ENCODE peak calls at places on chromosomes 7 and 10, in six cellular contexts. One of them, this sample, is unnamed.

GRCh38 chr7:1349351-1349761 is 109.9 kb downstream of the MICALL2 start:
- DNase-seq in RPMI7951: no peak
- DNase-seq in GM04504: no peak
- DNase-seq in EL: no peak
- DNase-seq in left colon: no peak
- DNase-seq in activated gamma-delta T cell treated with anti-CD3 and anti-CD28 coated beads, Interleukin-2, amount 50 U/mL, for 16 hours: no peak
- DNase-seq in this sample: no peak

GRCh38 chr7:80711521-80711920 is 73.1 kb downstream of the CD36 start:
- DNase-seq in RPMI7951: peak
- DNase-seq in GM04504: no peak
- DNase-seq in left colon: no peak
- DNase-seq in EL: peak
- DNase-seq in activated gamma-delta T cell treated with anti-CD3 and anti-CD28 coated beads, Interleukin-2, amount 50 U/mL, for 16 hours: no peak
- DNase-seq in this sample: no peak

GRCh38 chr10:97574374-97575100 is 2.0 kb downstream of the ANKRD2 start:
- DNase-seq in activated gamma-delta T cell treated with anti-CD3 and anti-CD28 coated beads, Interleukin-2, amount 50 U/mL, for 16 hours: no peak
- DNase-seq in GM04504: peak
- DNase-seq in RPMI7951: peak
- DNase-seq in EL: peak
- DNase-seq in left colon: peak
- DNase-seq in this sample: peak

GRCh38 chr10:117653170-117653515 is 110.6 kb downstream of the EMX2 start:
- DNase-seq in GM04504: peak
- DNase-seq in left colon: no peak
- DNase-seq in EL: peak
- DNase-seq in RPMI7951: peak
- DNase-seq in activated gamma-delta T cell treated with anti-CD3 and anti-CD28 coated beads, Interleukin-2, amount 50 U/mL, for 16 hours: no peak
- DNase-seq in this sample: peak

GRCh38 chr10:47160229-47160908 is 139.6 kb upstream of the GDF10 start:
- DNase-seq in EL: no peak
- DNase-seq in GM04504: no peak
- DNase-seq in RPMI7951: no peak
- DNase-seq in left colon: no peak
- DNase-seq in activated gamma-delta T cell treated with anti-CD3 and anti-CD28 coated beads, Interleukin-2, amount 50 U/mL, for 16 hours: no peak
- DNase-seq in this sample: no peak

GRCh38 chr10:63068246-63068645 is 64.9 kb upstream of the NRBF2 start:
- DNase-seq in activated gamma-delta T cell treated with anti-CD3 and anti-CD28 coated beads, Interleukin-2, amount 50 U/mL, for 16 hours: no peak
- DNase-seq in EL: no peak
- DNase-seq in GM04504: no peak
- DNase-seq in left colon: no peak
- DNase-seq in RPMI7951: peak
- DNase-seq in this sample: no peak

GRCh38 chr7:151083071-151083823 is at the start of gene TMUB1:
- DNase-seq in left colon: peak
- DNase-seq in EL: peak
- DNase-seq in activated gamma-delta T cell treated with anti-CD3 and anti-CD28 coated beads, Interleukin-2, amount 50 U/mL, for 16 hours: peak
- DNase-seq in GM04504: no peak
- DNase-seq in RPMI7951: peak
- DNase-seq in this sample: peak

GRCh38 chr7:151299530-151299929 is 42.1 kb upstream of the NUB1 start:
- DNase-seq in RPMI7951: no peak
- DNase-seq in EL: no peak
- DNase-seq in activated gamma-delta T cell treated with anti-CD3 and anti-CD28 coated beads, Interleukin-2, amount 50 U/mL, for 16 hours: no peak
- DNase-seq in left colon: no peak
- DNase-seq in GM04504: no peak
- DNase-seq in this sample: no peak

GRCh38 chr10:71821909-71822763 is 28.9 kb downstream of the PSAP start:
- DNase-seq in GM04504: no peak
- DNase-seq in RPMI7951: peak
- DNase-seq in EL: peak
- DNase-seq in activated gamma-delta T cell treated with anti-CD3 and anti-CD28 coated beads, Interleukin-2, amount 50 U/mL, for 16 hours: no peak
- DNase-seq in left colon: no peak
- DNase-seq in this sample: peak

GRCh38 chr10:27449571-27449970 is 54.5 kb upstream of the RAB18 start:
- DNase-seq in EL: no peak
- DNase-seq in left colon: no peak
- DNase-seq in RPMI7951: no peak
- DNase-seq in GM04504: no peak
- DNase-seq in activated gamma-delta T cell treated with anti-CD3 and anti-CD28 coated beads, Interleukin-2, amount 50 U/mL, for 16 hours: no peak
- DNase-seq in this sample: no peak

GRCh38 chr7:65731562-65732035 is 141.3 kb upstream of the VKORC1L1 start:
- DNase-seq in GM04504: no peak
- DNase-seq in EL: no peak
- DNase-seq in RPMI7951: no peak
- DNase-seq in left colon: no peak
- DNase-seq in activated gamma-delta T cell treated with anti-CD3 and anti-CD28 coated beads, Interleukin-2, amount 50 U/mL, for 16 hours: no peak
- DNase-seq in this sample: peak

GRCh38 chr7:93055543-93056107 is 62.2 kb downstream of the SAMD9 start:
- DNase-seq in left colon: no peak
- DNase-seq in GM04504: peak
- DNase-seq in EL: peak
- DNase-seq in activated gamma-delta T cell treated with anti-CD3 and anti-CD28 coated beads, Interleukin-2, amount 50 U/mL, for 16 hours: no peak
- DNase-seq in RPMI7951: peak
- DNase-seq in this sample: peak

GRCh38 chr10:100522107-100522811 is 2.6 kb upstream of the SEC31B start:
- DNase-seq in left colon: no peak
- DNase-seq in activated gamma-delta T cell treated with anti-CD3 and anti-CD28 coated beads, Interleukin-2, amount 50 U/mL, for 16 hours: no peak
- DNase-seq in RPMI7951: no peak
- DNase-seq in GM04504: no peak
- DNase-seq in EL: no peak
- DNase-seq in this sample: no peak

GRCh38 chr7:70303309-70303708 is 705.0 kb downstream of the AUTS2 start:
- DNase-seq in EL: no peak
- DNase-seq in GM04504: no peak
- DNase-seq in left colon: no peak
- DNase-seq in activated gamma-delta T cell treated with anti-CD3 and anti-CD28 coated beads, Interleukin-2, amount 50 U/mL, for 16 hours: no peak
- DNase-seq in RPMI7951: no peak
- DNase-seq in this sample: no peak

GRCh38 chr10:72044417-72045041 is 43.8 kb downstream of the SPOCK2 start:
- DNase-seq in activated gamma-delta T cell treated with anti-CD3 and anti-CD28 coated beads, Interleukin-2, amount 50 U/mL, for 16 hours: no peak
- DNase-seq in EL: no peak
- DNase-seq in GM04504: no peak
- DNase-seq in left colon: no peak
- DNase-seq in RPMI7951: no peak
- DNase-seq in this sample: peak

GRCh38 chr7:29607889-29608288 is 44.3 kb downstream of the PRR15 start:
- DNase-seq in RPMI7951: peak
- DNase-seq in EL: peak
- DNase-seq in GM04504: no peak
- DNase-seq in activated gamma-delta T cell treated with anti-CD3 and anti-CD28 coated beads, Interleukin-2, amount 50 U/mL, for 16 hours: no peak
- DNase-seq in left colon: no peak
- DNase-seq in this sample: peak

GRCh38 chr7:117251687-117252086 is 71.2 kb downstream of the WNT2 start:
- DNase-seq in RPMI7951: peak
- DNase-seq in activated gamma-delta T cell treated with anti-CD3 and anti-CD28 coated beads, Interleukin-2, amount 50 U/mL, for 16 hours: no peak
- DNase-seq in left colon: no peak
- DNase-seq in GM04504: peak
- DNase-seq in EL: peak
- DNase-seq in this sample: peak

GRCh38 chr10:68167271-68167670 is 58.0 kb downstream of the MYPN start:
- DNase-seq in RPMI7951: no peak
- DNase-seq in activated gamma-delta T cell treated with anti-CD3 and anti-CD28 coated beads, Interleukin-2, amount 50 U/mL, for 16 hours: no peak
- DNase-seq in left colon: no peak
- DNase-seq in EL: no peak
- DNase-seq in GM04504: no peak
- DNase-seq in this sample: no peak

GRCh38 chr7:104453190-104453589 is 124.8 kb downstream of the LHFPL3 start:
- DNase-seq in activated gamma-delta T cell treated with anti-CD3 and anti-CD28 coated beads, Interleukin-2, amount 50 U/mL, for 16 hours: no peak
- DNase-seq in EL: no peak
- DNase-seq in left colon: no peak
- DNase-seq in RPMI7951: no peak
- DNase-seq in GM04504: no peak
- DNase-seq in this sample: no peak

GRCh38 chr7:123783820-123784219 is 35.0 kb upstream of the WASL start:
- DNase-seq in RPMI7951: no peak
- DNase-seq in activated gamma-delta T cell treated with anti-CD3 and anti-CD28 coated beads, Interleukin-2, amount 50 U/mL, for 16 hours: no peak
- DNase-seq in GM04504: no peak
- DNase-seq in EL: no peak
- DNase-seq in left colon: no peak
- DNase-seq in this sample: no peak

GRCh38 chr7:73822319-73823173 is 8.2 kb upstream of the CLDN4 start:
- DNase-seq in RPMI7951: peak
- DNase-seq in EL: peak
- DNase-seq in left colon: peak
- DNase-seq in activated gamma-delta T cell treated with anti-CD3 and anti-CD28 coated beads, Interleukin-2, amount 50 U/mL, for 16 hours: no peak
- DNase-seq in GM04504: peak
- DNase-seq in this sample: peak

GRCh38 chr7:94632338-94633024 is 23.5 kb downstream of the SGCE start:
- DNase-seq in RPMI7951: peak
- DNase-seq in GM04504: no peak
- DNase-seq in left colon: no peak
- DNase-seq in activated gamma-delta T cell treated with anti-CD3 and anti-CD28 coated beads, Interleukin-2, amount 50 U/mL, for 16 hours: no peak
- DNase-seq in EL: peak
- DNase-seq in this sample: peak

GRCh38 chr7:100803398-100804161 is 23.7 kb downstream of the EPHB4 start:
- DNase-seq in EL: peak
- DNase-seq in left colon: peak
- DNase-seq in activated gamma-delta T cell treated with anti-CD3 and anti-CD28 coated beads, Interleukin-2, amount 50 U/mL, for 16 hours: no peak
- DNase-seq in RPMI7951: peak
- DNase-seq in GM04504: peak
- DNase-seq in this sample: peak

GRCh38 chr10:87817291-87817872 is 644 bp downstream of the ATAD1 start:
- DNase-seq in EL: peak
- DNase-seq in left colon: no peak
- DNase-seq in RPMI7951: no peak
- DNase-seq in GM04504: no peak
- DNase-seq in activated gamma-delta T cell treated with anti-CD3 and anti-CD28 coated beads, Interleukin-2, amount 50 U/mL, for 16 hours: peak
- DNase-seq in this sample: peak

GRCh38 chr10:118901409-118901808 is 128.1 kb upstream of the NANOS1 start:
- DNase-seq in activated gamma-delta T cell treated with anti-CD3 and anti-CD28 coated beads, Interleukin-2, amount 50 U/mL, for 16 hours: no peak
- DNase-seq in RPMI7951: no peak
- DNase-seq in GM04504: no peak
- DNase-seq in left colon: no peak
- DNase-seq in EL: no peak
- DNase-seq in this sample: no peak

GRCh38 chr7:1611708-1612241 is 41.9 kb upstream of the PSMG3 start:
- DNase-seq in left colon: no peak
- DNase-seq in activated gamma-delta T cell treated with anti-CD3 and anti-CD28 coated beads, Interleukin-2, amount 50 U/mL, for 16 hours: no peak
- DNase-seq in EL: peak
- DNase-seq in GM04504: peak
- DNase-seq in RPMI7951: peak
- DNase-seq in this sample: peak

GRCh38 chr10:26939290-26939956 is 78.7 kb upstream of the ABI1 start:
- DNase-seq in EL: no peak
- DNase-seq in GM04504: no peak
- DNase-seq in activated gamma-delta T cell treated with anti-CD3 and anti-CD28 coated beads, Interleukin-2, amount 50 U/mL, for 16 hours: no peak
- DNase-seq in left colon: no peak
- DNase-seq in RPMI7951: no peak
- DNase-seq in this sample: no peak

GRCh38 chr7:158325530-158326381 is 261.9 kb downstream of the PTPRN2 start:
- DNase-seq in EL: no peak
- DNase-seq in activated gamma-delta T cell treated with anti-CD3 and anti-CD28 coated beads, Interleukin-2, amount 50 U/mL, for 16 hours: no peak
- DNase-seq in RPMI7951: no peak
- DNase-seq in left colon: no peak
- DNase-seq in GM04504: no peak
- DNase-seq in this sample: peak

GRCh38 chr7:38681882-38682281 is 50.7 kb upstream of the AMPH start:
- DNase-seq in EL: no peak
- DNase-seq in RPMI7951: no peak
- DNase-seq in activated gamma-delta T cell treated with anti-CD3 and anti-CD28 coated beads, Interleukin-2, amount 50 U/mL, for 16 hours: no peak
- DNase-seq in left colon: no peak
- DNase-seq in GM04504: no peak
- DNase-seq in this sample: no peak

GRCh38 chr10:21727452-21728168 is 193.6 kb downstream of the MLLT10 start:
- DNase-seq in EL: no peak
- DNase-seq in left colon: peak
- DNase-seq in GM04504: no peak
- DNase-seq in RPMI7951: peak
- DNase-seq in activated gamma-delta T cell treated with anti-CD3 and anti-CD28 coated beads, Interleukin-2, amount 50 U/mL, for 16 hours: no peak
- DNase-seq in this sample: peak

GRCh38 chr7:64562246-64562620 is 638 bp downstream of the ZNF680 start:
- DNase-seq in EL: no peak
- DNase-seq in RPMI7951: peak
- DNase-seq in activated gamma-delta T cell treated with anti-CD3 and anti-CD28 coated beads, Interleukin-2, amount 50 U/mL, for 16 hours: no peak
- DNase-seq in left colon: no peak
- DNase-seq in GM04504: no peak
- DNase-seq in this sample: no peak

GRCh38 chr10:101310528-101311439 is 43.2 kb upstream of the BTRC start:
- DNase-seq in GM04504: no peak
- DNase-seq in left colon: no peak
- DNase-seq in EL: peak
- DNase-seq in activated gamma-delta T cell treated with anti-CD3 and anti-CD28 coated beads, Interleukin-2, amount 50 U/mL, for 16 hours: no peak
- DNase-seq in RPMI7951: no peak
- DNase-seq in this sample: no peak

GRCh38 chr10:118568327-118568848 is 27.1 kb downstream of the PRLHR start:
- DNase-seq in RPMI7951: peak
- DNase-seq in EL: peak
- DNase-seq in GM04504: no peak
- DNase-seq in left colon: no peak
- DNase-seq in activated gamma-delta T cell treated with anti-CD3 and anti-CD28 coated beads, Interleukin-2, amount 50 U/mL, for 16 hours: peak
- DNase-seq in this sample: peak

GRCh38 chr10:16662889-16663288 is 141.2 kb upstream of the C1QL3 start:
- DNase-seq in GM04504: no peak
- DNase-seq in activated gamma-delta T cell treated with anti-CD3 and anti-CD28 coated beads, Interleukin-2, amount 50 U/mL, for 16 hours: no peak
- DNase-seq in RPMI7951: no peak
- DNase-seq in left colon: no peak
- DNase-seq in EL: no peak
- DNase-seq in this sample: no peak

GRCh38 chr10:121610798-121611325 is 12.6 kb upstream of the FGFR2 start:
- DNase-seq in EL: no peak
- DNase-seq in GM04504: no peak
- DNase-seq in activated gamma-delta T cell treated with anti-CD3 and anti-CD28 coated beads, Interleukin-2, amount 50 U/mL, for 16 hours: no peak
- DNase-seq in RPMI7951: no peak
- DNase-seq in left colon: no peak
- DNase-seq in this sample: peak

GRCh38 chr10:97766996-97767924 is 4.5 kb downstream of the SFRP5 start:
- DNase-seq in left colon: no peak
- DNase-seq in RPMI7951: no peak
- DNase-seq in EL: no peak
- DNase-seq in GM04504: no peak
- DNase-seq in activated gamma-delta T cell treated with anti-CD3 and anti-CD28 coated beads, Interleukin-2, amount 50 U/mL, for 16 hours: no peak
- DNase-seq in this sample: no peak

GRCh38 chr7:47282790-47283496 is 299.0 kb downstream of the TNS3 start:
- DNase-seq in left colon: no peak
- DNase-seq in RPMI7951: no peak
- DNase-seq in GM04504: no peak
- DNase-seq in EL: no peak
- DNase-seq in activated gamma-delta T cell treated with anti-CD3 and anti-CD28 coated beads, Interleukin-2, amount 50 U/mL, for 16 hours: no peak
- DNase-seq in this sample: no peak

GRCh38 chr10:118463740-118464139 is 121.6 kb upstream of the FAM204A start:
- DNase-seq in RPMI7951: no peak
- DNase-seq in left colon: no peak
- DNase-seq in EL: no peak
- DNase-seq in activated gamma-delta T cell treated with anti-CD3 and anti-CD28 coated beads, Interleukin-2, amount 50 U/mL, for 16 hours: no peak
- DNase-seq in GM04504: no peak
- DNase-seq in this sample: no peak

GRCh38 chr7:80640841-80641240 is 2.4 kb downstream of the CD36 start:
- DNase-seq in left colon: no peak
- DNase-seq in EL: peak
- DNase-seq in RPMI7951: peak
- DNase-seq in activated gamma-delta T cell treated with anti-CD3 and anti-CD28 coated beads, Interleukin-2, amount 50 U/mL, for 16 hours: no peak
- DNase-seq in GM04504: no peak
- DNase-seq in this sample: peak

This sample was measured in astrocyte of the hippocampus.